ENCODE peak calls at places on chromosomes 3 and 15, in ten cellular contexts. R, H, B, K, S, F, V, A, C and U are unnamed samples.
A peak's percentile ranks its signal among the peaks of the same experiment; 100 is the strongest.

GRCh38 chr3:111484666-111485065 is 57.3 kb upstream of the CD96 start:
- DNase-seq in R (no peak), H (no peak), B (no peak), K (no peak), S (no peak), F (peak; percentile 8), V (peak; percentile 14), A (no peak), C (no peak), U (no peak)

GRCh38 chr3:150605998-150606641 is 3.0 kb downstream of the SELENOT start:
- DNase-seq in R (no peak), H (no peak), B (no peak), K (no peak), S (no peak), F (no peak), V (no peak), A (peak; percentile 27), C (no peak), U (no peak)

GRCh38 chr3:99579246-99579645 is 59.1 kb upstream of the COL8A1 start:
- DNase-seq in R (peak; percentile 29), H (peak; percentile 4), B (no peak), K (no peak), S (peak; percentile 32), F (no peak), V (peak; percentile 92), A (no peak), C (no peak), U (no peak)

GRCh38 chr15:81194723-81195122 is 2.0 kb upstream of the IL16 start:
- DNase-seq in R (no peak), H (no peak), B (no peak), K (no peak), S (no peak), F (no peak), V (no peak), A (peak; percentile 2), C (no peak), U (no peak)

GRCh38 chr3:53496984-53497383 is 2.6 kb downstream of the CACNA1D start:
- DNase-seq in R (no peak), H (no peak), B (no peak), K (no peak), S (no peak), F (no peak), V (no peak), A (no peak), C (no peak), U (no peak)

GRCh38 chr15:22895465-22896190 is 57.2 kb downstream of the NIPA2 start:
- DNase-seq in R (peak; percentile 62), H (peak; percentile 85), B (peak; percentile 1), K (no peak), S (no peak), F (peak; percentile 77), V (peak; percentile 9), A (no peak), C (no peak), U (peak; percentile 81)

GRCh38 chr3:62873672-62874397 is 1.4 kb downstream of the CADPS start:
- DNase-seq in R (peak; percentile 67), H (peak; percentile 93), B (no peak), K (peak; percentile 74), S (no peak), F (no peak), V (peak; percentile 50), A (peak; percentile 92), C (peak; percentile 91), U (no peak)

GRCh38 chr3:119308355-119308754 is 14.2 kb downstream of the ARHGAP31 start:
- DNase-seq in R (no peak), H (peak; percentile 61), B (no peak), K (no peak), S (no peak), F (no peak), V (peak; percentile 53), A (no peak), C (no peak), U (no peak)

GRCh38 chr3:107957506-107957905 is 133.3 kb downstream of the CD47 start:
- DNase-seq in R (no peak), H (peak; percentile 12), B (no peak), K (no peak), S (no peak), F (no peak), V (no peak), A (no peak), C (no peak), U (no peak)
- H3K4me3 ChIP-seq in R (no peak overlapping the region), H (no peak overlapping the region), B (no peak overlapping the region), K (no peak overlapping the region), S (no peak overlapping the region), F (no peak overlapping the region), V (no peak overlapping the region), A (no peak overlapping the region), C (no peak overlapping the region), U (no peak overlapping the region)

GRCh38 chr3:149000207-149000745 is 8.9 kb downstream of the GYG1 start:
- DNase-seq in R (no peak), H (no peak), B (no peak), K (no peak), S (no peak), F (no peak), V (peak; percentile 37), A (no peak), C (no peak), U (no peak)

GRCh38 chr3:148998715-148999413 is 7.5 kb downstream of the GYG1 start:
- DNase-seq in R (no peak), H (no peak), B (no peak), K (no peak), S (no peak), F (no peak), V (no peak), A (no peak), C (no peak), U (no peak)

GRCh38 chr3:149003653-149004305 is 12.4 kb downstream of the GYG1 start:
- DNase-seq in R (no peak), H (peak; percentile 70), B (no peak), K (no peak), S (no peak), F (no peak), V (no peak), A (peak; percentile 38), C (no peak), U (peak; percentile 2)

GRCh38 chr3:148999806-149000205 is 8.5 kb downstream of the GYG1 start:
- DNase-seq in R (no peak), H (no peak), B (no peak), K (no peak), S (no peak), F (no peak), V (no peak), A (no peak), C (no peak), U (no peak)

DNA sequence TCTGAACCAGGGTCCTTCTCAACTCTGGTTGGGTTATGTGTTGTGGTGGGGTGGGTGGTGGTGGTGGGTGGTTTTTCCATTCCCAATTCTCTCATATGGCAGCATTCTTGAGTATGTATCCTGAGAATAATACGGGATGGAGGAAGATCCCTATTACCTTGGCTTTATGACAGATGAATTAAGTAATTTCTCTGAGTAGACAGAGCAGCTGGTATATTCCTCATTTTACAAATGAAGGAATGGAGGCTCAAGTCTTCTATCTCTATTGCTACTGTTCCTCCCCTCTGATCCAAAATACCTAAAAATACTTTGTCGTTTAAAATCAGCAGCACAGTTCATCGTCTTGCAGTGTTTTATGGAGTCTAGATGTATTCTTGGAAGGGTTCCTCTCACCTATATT is 10.4 kb downstream of the GYG1 start:
- DNase-seq in R (no peak), H (no peak), B (no peak), K (no peak), S (no peak), F (no peak), V (no peak), A (no peak), C (no peak), U (no peak)
- H3K4me2 ChIP-seq in R (no peak overlapping the region), H (no peak overlapping the region), B (no peak overlapping the region), K (no peak overlapping the region), S (no peak overlapping the region), F (no peak overlapping the region), V (no peak overlapping the region), A (no peak overlapping the region), C (no peak overlapping the region), U (no peak overlapping the region)

DNA sequence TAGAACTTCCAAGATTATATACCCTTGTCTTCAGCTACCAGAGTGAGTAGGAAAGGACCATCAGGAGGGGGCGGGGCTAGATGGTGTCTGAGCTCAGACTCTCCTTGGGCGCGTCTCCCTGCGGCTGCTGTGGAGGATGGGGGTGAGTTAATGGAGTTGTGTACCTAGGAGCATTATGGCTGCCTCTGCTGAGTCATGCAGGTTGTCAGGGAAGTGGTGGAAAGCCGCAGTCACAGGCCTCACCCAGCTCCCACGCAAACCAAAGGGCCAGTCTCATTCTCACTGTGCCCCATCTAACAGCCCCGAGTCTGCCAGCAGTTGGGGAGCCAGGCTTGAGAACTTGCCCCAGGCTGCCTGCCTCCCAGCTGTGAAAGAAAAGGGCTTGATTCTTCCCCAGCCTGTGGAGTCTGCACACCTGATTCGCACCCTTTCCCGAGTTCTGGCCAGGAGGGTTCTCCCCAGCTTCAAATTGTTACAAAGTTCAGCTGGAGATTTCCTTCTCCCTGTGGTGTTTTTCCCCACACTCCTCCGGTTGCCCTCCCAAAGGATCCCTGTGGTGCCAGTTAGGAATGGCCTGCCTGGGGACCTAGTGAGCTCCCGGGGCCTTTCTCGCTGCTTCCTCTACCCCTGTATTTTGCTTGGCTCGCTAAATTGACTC is 143.3 kb downstream of the HCN4 start:
- DNase-seq in R (peak; percentile 23), H (peak; percentile 34), B (no peak), K (no peak), S (no peak), F (no peak), V (no peak), A (no peak), C (peak; percentile 3), U (no peak)
- H3K4me3 ChIP-seq in R (no peak overlapping the region), H (no peak overlapping the region), B (no peak overlapping the region), K (no peak overlapping the region), S (no peak overlapping the region), F (no peak overlapping the region), V (no peak overlapping the region), A (no peak overlapping the region), C (no peak overlapping the region), U (no peak overlapping the region)

GRCh38 chr3:10228248-10228950 is 19.9 kb upstream of the TATDN2 start:
- DNase-seq in R (no peak), H (no peak), B (no peak), K (no peak), S (peak; percentile 96), F (no peak), V (no peak), A (no peak), C (no peak), U (no peak)

GRCh38 chr3:10223676-10224639 is 24.3 kb upstream of the TATDN2 start:
- DNase-seq in R (no peak), H (no peak), B (peak; percentile 75), K (no peak), S (no peak), F (no peak), V (no peak), A (peak; percentile 64), C (no peak), U (no peak)

GRCh38 chr3:10219737-10220136 is 28.5 kb upstream of the TATDN2 start:
- DNase-seq in R (no peak), H (no peak), B (no peak), K (no peak), S (no peak), F (no peak), V (no peak), A (no peak), C (no peak), U (no peak)

GRCh38 chr3:10226293-10226692 is 22.0 kb upstream of the TATDN2 start:
- DNase-seq in R (no peak), H (no peak), B (no peak), K (no peak), S (no peak), F (no peak), V (no peak), A (peak; percentile 83), C (no peak), U (no peak)

DNA sequence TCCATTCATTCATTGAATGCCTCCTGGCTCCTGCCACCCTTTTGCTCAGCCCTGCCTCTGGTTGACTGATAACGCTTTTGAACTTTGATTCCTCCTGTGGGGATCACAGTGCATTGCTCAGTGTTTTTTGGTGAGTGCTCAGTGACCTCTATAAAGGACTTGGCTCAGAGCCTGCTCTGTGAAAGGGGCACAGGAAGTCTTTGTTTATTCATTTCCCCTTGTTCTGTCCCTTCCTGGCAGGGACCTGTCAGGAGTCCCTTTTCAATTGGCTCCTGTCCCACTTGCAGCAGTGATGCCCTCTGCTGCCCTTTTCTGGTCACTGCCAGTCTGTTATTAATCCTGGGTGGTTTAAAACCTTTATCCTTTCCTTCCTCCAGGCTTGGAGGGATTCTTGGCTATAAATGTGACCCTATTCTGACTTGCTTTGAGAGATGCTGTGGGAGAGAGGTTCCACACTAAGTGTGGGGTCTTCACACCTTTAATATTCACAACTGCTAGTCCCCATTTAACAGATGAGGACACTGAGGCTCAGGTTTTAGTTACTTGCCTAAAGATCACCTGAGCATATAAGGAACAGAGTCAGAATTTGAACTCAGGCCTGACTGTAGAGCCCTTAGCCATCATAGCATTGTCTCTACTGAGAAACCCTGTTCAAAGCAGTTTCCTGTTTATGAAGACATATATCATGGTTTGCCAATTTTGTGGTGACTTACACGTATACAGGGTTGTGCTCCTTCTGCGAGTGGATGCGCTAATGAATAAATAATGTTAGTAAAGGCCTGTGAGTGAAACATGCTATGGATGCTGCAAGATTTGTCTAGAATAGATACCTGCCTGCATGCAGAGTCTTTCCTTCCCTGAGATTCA is 23.2 kb upstream of the TATDN2 start:
- DNase-seq in R (peak; percentile 80), H (peak; percentile 85), B (no peak), K (peak; percentile 35), S (peak; percentile 87), F (peak; percentile 71), V (peak; percentile 35), A (peak; percentile 88), C (peak; percentile 78), U (no peak)
- H3K4me2 ChIP-seq in R (no peak overlapping the region), H (no peak overlapping the region), B (peak overlapping the region; percentile 65), K (no peak overlapping the region), S (no peak overlapping the region), F (peak overlapping the region; percentile 38), V (no peak overlapping the region), A (peak overlapping the region; percentile 70), C (no peak overlapping the region), U (peak overlapping the region; percentile 6)